ENCODE peak calls at places on chromosomes 2 and 18, in seven cellular contexts. B is epithelial cell of esophagus, S is AG04450, Q is lower lobe of right lung, G is fibroblast of lung, H is adrenal gland, E is choroid plexus epithelial cell. O is an unnamed sample.

GRCh38 chr2:54660752-54661151 is 62.7 kb upstream of the EML6 start:
- DNase-seq in B (no peak), S (no peak), Q (no peak), G (no peak), H (no peak), E (no peak), O (no peak)

GRCh38 chr18:65409266-65409665 is 341.5 kb upstream of the CDH7 start:
- DNase-seq in B (no peak), S (no peak), Q (no peak), G (no peak), H (no peak), E (no peak), O (no peak)

GRCh38 chr18:28175047-28175929 is 1.6 kb downstream of the CDH2 start:
- DNase-seq in B (peak), S (no peak), Q (no peak), G (peak), H (peak), E (peak), O (peak)

GRCh38 chr2:104944495-104944894 is 90.6 kb downstream of the POU3F3 start:
- DNase-seq in B (peak), S (no peak), Q (no peak), G (peak), H (no peak), E (peak), O (peak)

GRCh38 chr2:133605031-133605773 is 36.9 kb upstream of the NCKAP5 start:
- DNase-seq in B (no peak), S (no peak), Q (no peak), G (peak), H (no peak), E (no peak), O (no peak)

GRCh38 chr2:104733544-104733943 is 120.4 kb upstream of the POU3F3 start:
- DNase-seq in B (peak), S (no peak), Q (no peak), G (no peak), H (peak), E (peak), O (no peak)

GRCh38 chr2:120552800-120553471 is 182.7 kb upstream of the GLI2 start:
- DNase-seq in B (peak), S (no peak), Q (peak), G (peak), H (peak), E (peak), O (peak)

GRCh38 chr2:85162746-85163301 is 29.6 kb downstream of the TCF7L1 start:
- DNase-seq in B (peak), S (peak), Q (no peak), G (peak), H (no peak), E (peak), O (peak)

GRCh38 chr2:7609556-7610323 is 692.5 kb downstream of the RNF144A start:
- DNase-seq in B (no peak), S (no peak), Q (no peak), G (no peak), H (no peak), E (no peak), O (no peak)

GRCh38 chr2:204505946-204506345 is 39.3 kb upstream of the PARD3B start:
- DNase-seq in B (no peak), S (no peak), Q (no peak), G (peak), H (no peak), E (peak), O (no peak)

GRCh38 chr2:173869830-173870229 is 95.3 kb downstream of the SP3 start:
- DNase-seq in B (no peak), S (no peak), Q (no peak), G (no peak), H (no peak), E (no peak), O (no peak)

GRCh38 chr2:128053331-128053730 is 25.5 kb upstream of the SAP130 start:
- DNase-seq in B (no peak), S (no peak), Q (no peak), G (no peak), H (no peak), E (no peak), O (no peak)

GRCh38 chr2:102065675-102066252 is 74.0 kb downstream of the IL1R2 start:
- DNase-seq in B (peak), S (no peak), Q (peak), G (peak), H (peak), E (peak), O (no peak)

GRCh38 chr18:13219012-13219396 is 444 bp downstream of the LDLRAD4 start:
- DNase-seq in B (no peak), S (no peak), Q (no peak), G (no peak), H (no peak), E (no peak), O (no peak)
- H3K4me3 ChIP-seq in B (no peak), S (no peak), Q (peak), G (no peak), H (peak), E (no peak), O (peak)

DNA sequence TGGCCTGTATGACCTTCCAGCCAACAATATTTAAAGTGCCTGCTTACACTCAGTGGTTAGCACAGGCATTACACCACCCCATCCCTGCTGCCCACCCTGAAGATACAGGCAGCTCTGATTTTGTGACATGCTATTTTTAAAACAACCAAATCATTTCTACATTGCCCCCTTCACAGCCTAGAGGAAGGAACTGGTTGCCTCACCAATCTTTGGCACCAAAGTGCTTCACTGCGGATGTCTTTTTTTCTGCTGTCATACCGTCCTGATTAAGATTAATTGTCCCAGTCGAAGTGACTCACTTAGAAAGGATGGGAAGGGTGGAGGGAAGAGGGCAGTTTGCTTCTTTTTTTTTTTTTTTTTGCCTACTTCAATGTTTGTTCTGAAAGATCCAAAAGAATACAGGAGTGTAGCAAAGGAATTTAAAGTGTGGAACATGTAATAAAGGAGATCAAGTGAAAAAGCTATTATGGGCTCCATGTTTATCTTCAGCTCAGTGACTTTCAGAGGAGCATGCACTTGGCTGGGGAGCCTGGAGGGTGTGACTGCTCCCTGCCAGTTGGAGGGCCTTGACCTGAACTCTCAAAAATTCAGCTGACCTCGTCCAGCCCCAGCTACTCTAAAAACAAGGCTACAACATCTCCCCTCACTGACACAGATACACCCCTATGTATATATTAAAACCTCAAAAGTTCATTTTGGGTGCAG is 501.1 kb upstream of the TNP1 start:
- DNase-seq in B (peak), S (peak), Q (no peak), G (peak), H (peak), E (no peak), O (peak)
- TF ChIP-seq CTCF in B (no peak), S (no peak), Q (no peak), G (no peak), H (peak), E (no peak), O (no peak)

DNA sequence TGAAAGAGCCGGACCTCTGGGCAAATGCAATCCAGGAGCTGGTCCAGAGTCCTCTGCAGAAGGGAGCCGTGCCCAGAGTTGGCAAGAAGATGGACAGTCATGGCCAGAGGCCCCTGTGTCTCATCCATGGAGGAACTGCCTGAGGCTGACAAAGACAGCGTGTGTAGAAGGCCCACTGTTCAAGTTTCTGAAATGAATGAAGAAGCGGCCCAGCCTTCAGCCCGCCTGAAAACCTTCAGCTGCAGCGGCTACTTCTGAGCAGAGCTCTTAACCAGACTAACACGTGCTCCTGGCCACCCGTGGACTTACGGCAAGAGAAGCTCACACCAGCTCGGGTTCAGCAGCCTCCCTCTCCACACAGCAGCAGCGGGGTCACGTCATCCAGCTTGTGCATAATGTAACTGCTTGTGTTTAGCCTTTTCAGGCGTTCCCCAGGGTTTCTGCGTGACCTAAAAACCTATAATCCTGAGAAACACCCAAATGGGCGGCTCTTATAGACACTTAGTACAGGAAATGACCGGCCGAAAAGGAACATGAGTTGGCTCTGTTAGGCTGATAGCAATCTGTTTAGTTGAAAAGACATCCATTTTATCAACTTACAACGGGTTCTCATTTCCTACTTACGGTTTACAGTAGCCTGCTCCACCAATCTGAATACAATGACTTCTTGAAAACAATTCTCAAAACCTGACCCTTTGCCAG is at the start of gene FAM124B:
- DNase-seq in B (no peak), S (peak), Q (peak), G (no peak), H (peak), E (peak), O (no peak)
- H3K4me3 ChIP-seq in B (no peak), S (no peak), Q (peak), G (peak), H (peak), E (peak), O (no peak)

GRCh38 chr18:13582283-13582682 is 144.1 kb downstream of the FAM210A start:
- DNase-seq in B (no peak), S (no peak), Q (no peak), G (no peak), H (no peak), E (no peak), O (no peak)

GRCh38 chr18:13587001-13587400 is 139.4 kb downstream of the FAM210A start:
- DNase-seq in B (no peak), S (no peak), Q (no peak), G (no peak), H (no peak), E (no peak), O (no peak)

GRCh38 chr18:13585379-13586153 is 140.8 kb downstream of the FAM210A start:
- DNase-seq in B (no peak), S (no peak), Q (no peak), G (no peak), H (no peak), E (no peak), O (no peak)

GRCh38 chr18:13583567-13584245 is 142.7 kb downstream of the FAM210A start:
- DNase-seq in B (no peak), S (no peak), Q (no peak), G (no peak), H (no peak), E (no peak), O (no peak)

GRCh38 chr18:13584826-13585225 is 141.5 kb downstream of the FAM210A start:
- DNase-seq in B (no peak), S (no peak), Q (no peak), G (no peak), H (no peak), E (no peak), O (peak)
- TF ChIP-seq CTCF in B (no peak), S (no peak), Q (no peak), G (no peak), H (no peak), E (no peak), O (no peak)

DNA sequence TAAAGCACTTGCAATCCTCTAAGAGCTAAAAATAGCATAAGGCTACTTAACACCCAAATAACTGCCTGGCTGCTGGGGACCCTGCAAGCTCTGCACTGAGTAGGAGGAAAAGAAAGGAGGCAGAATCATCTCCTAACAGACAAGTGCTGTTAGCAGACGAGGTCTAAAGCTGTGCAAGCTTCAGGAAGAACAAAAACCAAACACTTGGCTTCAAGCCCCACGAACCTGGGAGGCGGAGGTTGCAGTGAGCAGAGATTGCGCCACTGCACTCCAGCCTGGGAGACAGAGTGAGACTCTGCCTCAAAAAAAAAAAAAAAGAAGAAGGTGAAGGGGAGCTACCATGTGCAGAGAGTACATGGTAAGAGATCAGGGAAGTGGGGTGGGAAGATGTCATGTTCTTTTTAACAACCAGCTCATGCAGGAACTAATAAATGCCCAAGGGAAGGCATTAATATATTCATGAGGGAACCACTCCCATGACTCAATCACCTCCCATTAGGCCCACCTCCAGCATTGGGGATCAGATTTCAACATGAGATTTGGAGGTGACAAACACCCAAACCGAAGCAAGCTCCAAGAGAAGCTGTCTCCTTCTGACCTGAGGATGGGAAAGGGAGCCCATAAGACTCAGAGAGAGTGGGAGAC is 28.8 kb upstream of the INO80C start:
- DNase-seq in B (peak), S (no peak), Q (peak), G (no peak), H (peak), E (peak), O (peak)
- H3K4me3 ChIP-seq in B (no peak), S (no peak), Q (peak), G (no peak), H (peak), E (no peak), O (no peak)

GRCh38 chr2:196431957-196432356 is 207.6 kb upstream of the CCDC150 start:
- DNase-seq in B (peak), S (no peak), Q (no peak), G (peak), H (no peak), E (peak), O (peak)
- TF ChIP-seq CTCF in B (peak), S (peak), Q (peak), G (peak), H (no peak), E (peak), O (peak)

GRCh38 chr18:46629356-46629755 is 27.7 kb downstream of the LOXHD1 start:
- DNase-seq in B (no peak), S (no peak), Q (no peak), G (no peak), H (no peak), E (no peak), O (no peak)

GRCh38 chr18:46636040-46636630 is 20.9 kb downstream of the LOXHD1 start:
- DNase-seq in B (no peak), S (no peak), Q (no peak), G (no peak), H (no peak), E (no peak), O (no peak)

GRCh38 chr18:46630160-46630559 is 26.9 kb downstream of the LOXHD1 start:
- DNase-seq in B (peak), S (no peak), Q (no peak), G (peak), H (no peak), E (no peak), O (no peak)

GRCh38 chr18:46630991-46631390 is 26.0 kb downstream of the LOXHD1 start:
- DNase-seq in B (no peak), S (no peak), Q (no peak), G (no peak), H (no peak), E (no peak), O (no peak)

GRCh38 chr18:46632401-46633089 is 24.5 kb downstream of the LOXHD1 start:
- DNase-seq in B (peak), S (no peak), Q (no peak), G (peak), H (peak), E (peak), O (peak)
- H3K4me3 ChIP-seq in B (no peak), S (no peak), Q (no peak), G (no peak), H (no peak), E (no peak), O (no peak)

GRCh38 chr18:22488554-22488953 is 70.8 kb upstream of the CTAGE1 start:
- DNase-seq in B (no peak), S (no peak), Q (no peak), G (no peak), H (peak), E (no peak), O (no peak)

GRCh38 chr18:22493255-22493654 is 75.5 kb upstream of the CTAGE1 start:
- DNase-seq in B (no peak), S (no peak), Q (no peak), G (no peak), H (no peak), E (no peak), O (no peak)

GRCh38 chr18:22493940-22494339 is 76.2 kb upstream of the CTAGE1 start:
- DNase-seq in B (no peak), S (no peak), Q (no peak), G (peak), H (no peak), E (peak), O (peak)

GRCh38 chr18:22489694-22490093 is 72.0 kb upstream of the CTAGE1 start:
- DNase-seq in B (peak), S (no peak), Q (no peak), G (peak), H (no peak), E (no peak), O (peak)

DNA sequence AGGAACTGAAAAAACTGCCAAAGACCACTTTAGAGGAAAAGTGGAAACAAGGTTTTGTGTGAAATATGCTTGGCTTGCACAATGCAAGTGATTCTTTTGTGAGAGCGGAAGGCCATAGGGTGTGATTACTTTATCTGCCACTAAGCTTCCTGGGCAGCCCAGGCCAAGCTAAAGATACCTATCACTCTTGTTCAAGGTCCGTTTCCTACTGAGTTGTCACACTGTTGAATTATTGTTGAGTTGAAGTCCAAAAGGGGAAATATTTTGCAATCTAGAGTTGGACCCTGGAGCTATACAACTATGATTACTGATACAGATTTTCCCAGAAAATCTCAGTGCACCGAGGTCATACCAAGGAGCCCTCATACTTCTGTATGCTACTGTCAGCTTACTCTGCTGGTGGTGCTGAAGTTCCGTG is 72.7 kb upstream of the CTAGE1 start:
- DNase-seq in B (no peak), S (no peak), Q (no peak), G (no peak), H (peak), E (no peak), O (no peak)
- TF ChIP-seq CTCF in B (no peak), S (no peak), Q (peak), G (no peak), H (peak), E (no peak), O (no peak)

GRCh38 chr2:207765960-207766582 is 3.6 kb downstream of the FZD5 start:
- DNase-seq in B (no peak), S (no peak), Q (no peak), G (no peak), H (no peak), E (no peak), O (no peak)
- H3K4me3 ChIP-seq in B (peak), S (no peak), Q (peak), G (no peak), H (no peak), E (no peak), O (peak)

O was measured in cardiac muscle cell.